ENCODE peak calls at places on chromosomes 16 and 17, in eight cellular contexts. V is HepG2, M is A549, I is H1, N is HCT116, A is endothelial cell of umbilical vein, R is GM12878, Q is K562. X is an unnamed sample.
A peak's percentile ranks its signal among the peaks of the same experiment; 100 is the strongest.

GRCh38 chr16:66161942-66162341 is 204.5 kb upstream of the CDH5 start:
- DNase-seq in V (no peak), M (no peak), I (no peak), N (peak; percentile 16), A (no peak), R (no peak), Q (no peak), X (peak; percentile 44)

GRCh38 chr17:37568350-37569053 is 40.7 kb downstream of the SYNRG start:
- DNase-seq in V (no peak), M (no peak), I (no peak), N (no peak), A (no peak), R (no peak), Q (no peak), X (no peak)

GRCh38 chr16:57594531-57595031 is 33.8 kb upstream of the ADGRG1 start:
- DNase-seq in V (no peak), M (no peak), I (no peak), N (no peak), A (no peak), R (no peak), Q (no peak), X (no peak)

GRCh38 chr16:30581462-30581861 is 4.0 kb downstream of the ZNF785 start:
- DNase-seq in V (no peak), M (no peak), I (no peak), N (no peak), A (no peak), R (no peak), Q (no peak), X (no peak)

GRCh38 chr16:88941933-88942909 is 34.8 kb downstream of the CBFA2T3 start:
- DNase-seq in V (no peak), M (peak; percentile 81), I (peak; percentile 83), N (peak; percentile 36), A (no peak), R (no peak), Q (no peak), X (peak; percentile 88)

GRCh38 chr17:83194189-83194565 is 114.8 kb downstream of the METRNL start:
- DNase-seq in V (no peak), M (no peak), I (no peak), N (no peak), A (no peak), R (no peak), Q (no peak), X (no peak)

GRCh38 chr17:41417576-41418015 is 6.8 kb downstream of the KRT37 start:
- DNase-seq in V (peak; percentile 30), M (peak; percentile 67), I (peak; percentile 51), N (no peak), A (no peak), R (no peak), Q (peak; percentile 16), X (peak; percentile 7)

GRCh38 chr16:19114359-19115147 is 789 bp downstream of the ITPRIPL2 start:
- DNase-seq in V (no peak), M (peak; percentile 54), I (peak; percentile 87), N (no peak), A (peak; percentile 79), R (no peak), Q (no peak), X (no peak)

GRCh38 chr16:55033225-55034156 is 102.8 kb downstream of the IRX5 start:
- DNase-seq in V (no peak), M (no peak), I (peak; percentile 26), N (no peak), A (no peak), R (no peak), Q (no peak), X (no peak)

GRCh38 chr17:55549140-55549539 is 37.9 kb upstream of the SMIM36 start:
- DNase-seq in V (peak; percentile 33), M (no peak), I (no peak), N (peak; percentile 40), A (no peak), R (no peak), Q (peak; percentile 60), X (peak; percentile 43)

GRCh38 chr16:57628008-57628781 is at the start of gene ADGRG1:
- DNase-seq in V (peak; percentile 67), M (peak; percentile 95), I (peak; percentile 72), N (peak; percentile 71), A (peak; percentile 95), R (no peak), Q (peak; percentile 86), X (peak; percentile 86)

GRCh38 chr17:31789707-31790505 is 69.1 kb downstream of the COPRS start:
- DNase-seq in V (no peak), M (no peak), I (no peak), N (no peak), A (no peak), R (peak; percentile 36), Q (no peak), X (peak; percentile 37)

GRCh38 chr17:9959377-9959981 is 54.4 kb upstream of the RCVRN start:
- DNase-seq in V (peak; percentile 15), M (peak; percentile 91), I (peak; percentile 89), N (peak; percentile 28), A (no peak), R (no peak), Q (peak; percentile 42), X (peak; percentile 71)

GRCh38 chr16:29911676-29912010 is 11.4 kb downstream of the ASPHD1 start:
- DNase-seq in V (no peak), M (no peak), I (peak; percentile 52), N (no peak), A (no peak), R (no peak), Q (no peak), X (no peak)

GRCh38 chr17:4658478-4659305 is 17.2 kb upstream of the ALOX15 start:
- DNase-seq in V (no peak), M (no peak), I (no peak), N (no peak), A (peak; percentile 51), R (no peak), Q (peak; percentile 80), X (peak; percentile 64)

GRCh38 chr16:27531186-27531585 is 18.5 kb downstream of the GTF3C1 start:
- DNase-seq in V (no peak), M (no peak), I (no peak), N (no peak), A (no peak), R (no peak), Q (no peak), X (no peak)

GRCh38 chr16:54174750-54175149 is 111.8 kb downstream of the IRX3 start:
- DNase-seq in V (peak; percentile 34), M (no peak), I (no peak), N (no peak), A (no peak), R (no peak), Q (no peak), X (no peak)

GRCh38 chr17:72125226-72125651 is 4.4 kb downstream of the SOX9 start:
- DNase-seq in V (peak; percentile 77), M (no peak), I (no peak), N (no peak), A (no peak), R (no peak), Q (no peak), X (no peak)

GRCh38 chr16:50684823-50685455 is 3.8 kb upstream of the SNX20 start:
- DNase-seq in V (no peak), M (no peak), I (no peak), N (no peak), A (no peak), R (no peak), Q (no peak), X (peak; percentile 82)

GRCh38 chr17:48046296-48046695 is 1.9 kb upstream of the NFE2L1 start:
- DNase-seq in V (no peak), M (no peak), I (no peak), N (no peak), A (no peak), R (no peak), Q (no peak), X (no peak)

GRCh38 chr16:86515780-86516617 is 5.7 kb downstream of the FOXF1 start:
- DNase-seq in V (no peak), M (no peak), I (no peak), N (no peak), A (no peak), R (no peak), Q (no peak), X (no peak)

GRCh38 chr16:10729649-10730048 is 14.0 kb upstream of the NUBP1 start:
- DNase-seq in V (no peak), M (peak; percentile 71), I (no peak), N (peak; percentile 54), A (no peak), R (no peak), Q (no peak), X (no peak)

GRCh38 chr16:83355570-83356218 is 452.1 kb upstream of the HSBP1 start:
- DNase-seq in V (no peak), M (no peak), I (no peak), N (no peak), A (no peak), R (no peak), Q (no peak), X (no peak)
- TF ChIP-seq MAX in V (no peak), M (no peak), I (no peak), N (no peak), A (no peak), R (no peak), Q (no peak), X (no peak)

GRCh38 chr16:71883193-71883848 is 661 bp downstream of the ZNF821 start:
- DNase-seq in V (no peak), M (no peak), I (peak; percentile 86), N (no peak), A (peak; percentile 38), R (no peak), Q (peak; percentile 61), X (peak; percentile 20)
- TF ChIP-seq POLR2A in V (no peak), M (no peak), I (no peak), N (no peak), A (no peak), R (no peak), Q (no peak), X (no peak)

GRCh38 chr16:68508013-68508412 is 31.1 kb upstream of the ZFP90 start:
- DNase-seq in V (no peak), M (no peak), I (no peak), N (no peak), A (no peak), R (no peak), Q (no peak), X (no peak)
- TF ChIP-seq MAX in V (no peak), M (no peak), I (no peak), N (no peak), A (no peak), R (no peak), Q (no peak), X (no peak)

DNA sequence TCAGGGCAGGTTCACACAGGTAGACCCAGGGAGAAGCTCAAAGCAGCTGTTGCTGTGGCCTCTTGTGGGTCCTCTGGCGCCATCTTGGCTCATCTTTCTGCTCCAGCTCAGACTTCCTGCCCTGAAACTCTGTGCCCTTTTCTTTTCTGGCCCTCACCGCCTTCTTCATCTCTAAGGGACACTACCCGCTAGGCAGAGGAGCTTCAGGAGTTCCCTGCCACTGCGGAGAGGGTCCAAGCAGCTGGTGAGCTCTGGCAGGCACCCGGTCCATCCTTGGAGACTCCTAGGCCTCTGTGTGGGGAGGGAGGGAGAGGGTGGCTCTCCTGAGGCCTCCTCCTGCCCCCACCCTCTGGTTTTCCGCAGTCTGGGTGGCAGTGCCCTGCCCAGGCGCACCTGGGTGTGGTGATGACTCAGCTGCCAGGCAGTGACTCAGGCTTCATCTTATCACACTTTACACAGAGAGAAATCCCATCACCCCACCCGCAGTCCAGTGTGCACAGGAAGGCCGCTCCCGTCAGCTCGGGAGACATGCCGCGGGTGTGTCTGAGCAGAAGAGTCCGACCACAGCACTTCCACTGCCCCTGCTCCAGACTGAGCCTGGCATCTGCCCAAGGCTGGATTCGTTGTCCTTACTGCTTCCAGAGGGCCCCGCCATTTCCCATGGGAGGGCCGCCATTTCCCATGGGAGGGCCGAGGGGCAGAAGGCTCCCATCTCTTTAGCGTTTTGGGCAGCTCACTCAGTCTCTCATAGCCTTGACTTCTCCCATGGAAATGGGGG is 7.3 kb downstream of the NT5C start:
- DNase-seq in V (peak; percentile 48), M (peak; percentile 99), I (no peak), N (peak; percentile 99), A (peak; percentile 87), R (no peak), Q (peak; percentile 91), X (no peak)
- TF ChIP-seq POLR2A in V (no peak), M (peak; percentile 62), I (no peak), N (peak; percentile 77), A (peak; percentile 66), R (no peak), Q (peak; percentile 63), X (no peak)